ENCODE peak calls at places on chromosomes 11 and 22, in ten cellular contexts. K is GM13977; X is ELF-1; G is mesenteric fat pad; M is stimulated activated CD4-positive, alpha-beta T cell treated with anti-CD3 and anti-CD28 coated beads, Interleukin-4, amount 100 ng/mL, for 48 hours; Z is RKO; B is fibroblast of the conjunctiva; S is HEK293T; Q is neural crest cell; V is NCI-H69. O is an unnamed sample.

GRCh38 chr11:96259053-96259837 is 83.8 kb downstream of the MAML2 start:
- DNase-seq in Q (no peak), M (no peak), Z (no peak), K (no peak), B (peak), X (no peak), V (no peak), S (no peak), G (no peak), O (no peak)

GRCh38 chr11:61418136-61418535 is 11.6 kb downstream of the CPSF7 start:
- DNase-seq in M (no peak), K (no peak), B (no peak), Z (no peak), S (no peak), X (no peak), G (no peak), Q (no peak), V (no peak), O (no peak)

GRCh38 chr11:27699242-27699925 is 871 bp downstream of the BDNF start:
- DNase-seq in G (no peak), S (peak), V (peak), X (peak), B (no peak), Q (peak), Z (peak), K (no peak), M (no peak), O (no peak)

GRCh38 chr11:1407668-1408067 is 17.9 kb downstream of the BRSK2 start:
- DNase-seq in Z (no peak), K (no peak), B (no peak), S (no peak), M (no peak), X (no peak), Q (no peak), V (no peak), G (no peak), O (no peak)

GRCh38 chr22:26484360-26484706 is 656 bp downstream of the SRRD start:
- DNase-seq in G (no peak), V (no peak), K (peak), X (no peak), Z (peak), B (no peak), M (no peak), Q (no peak), S (no peak), O (peak)

GRCh38 chr11:64263021-64263946 is 12.0 kb downstream of the PLCB3 start:
- DNase-seq in S (no peak), Z (no peak), Q (no peak), K (no peak), V (no peak), G (no peak), M (no peak), X (peak), B (no peak), O (no peak)

GRCh38 chr22:42180349-42180842 is 49.8 kb upstream of the CYP2D6 start:
- DNase-seq in M (no peak), G (no peak), K (no peak), Z (no peak), S (no peak), X (no peak), V (no peak), Q (no peak), B (no peak), O (peak)

GRCh38 chr11:31913985-31914384 is 102.9 kb upstream of the PAX6 start:
- DNase-seq in S (no peak), K (no peak), Z (no peak), G (no peak), M (no peak), X (no peak), Q (no peak), V (no peak), B (no peak), O (no peak)

GRCh38 chr22:50599816-50600454 is 658 bp upstream of the MAPK8IP2 start:
- DNase-seq in V (peak), B (no peak), Q (peak), Z (peak), M (peak), S (peak), X (peak), G (no peak), K (peak), O (peak)

GRCh38 chr11:62830904-62831519 is 839 bp downstream of the STX5 start:
- DNase-seq in G (no peak), M (no peak), K (peak), X (no peak), S (peak), Z (no peak), V (peak), Q (no peak), B (no peak), O (peak)

GRCh38 chr11:12460441-12460840 is 83.1 kb downstream of the PARVA start:
- DNase-seq in Q (no peak), M (no peak), K (no peak), B (no peak), V (peak), X (no peak), Z (no peak), S (no peak), G (no peak), O (no peak)

GRCh38 chr11:69914286-69915150 is 95.3 kb upstream of the FGF3 start:
- DNase-seq in Z (no peak), X (no peak), V (no peak), G (peak), M (no peak), Q (no peak), B (no peak), K (no peak), S (no peak), O (no peak)

GRCh38 chr11:113992459-113993105 is 17.7 kb downstream of the HTR3A start:
- DNase-seq in X (no peak), V (peak), K (no peak), Z (no peak), Q (no peak), S (no peak), G (no peak), B (no peak), M (no peak), O (no peak)

GRCh38 chr22:36546932-36547331 is 18.0 kb upstream of the EIF3D start:
- DNase-seq in K (no peak), G (no peak), B (no peak), V (no peak), M (no peak), Q (no peak), Z (peak), X (no peak), S (no peak), O (no peak)

O was measured in erythroblast.